ENCODE peak calls at places on chromosomes 2 and 18, in four cellular contexts. One of them, this sample, is unnamed.

GRCh38 chr18:34901299-34901698 is 139.9 kb upstream of the MAPRE2 start:
- DNase-seq in epithelial cell of proximal tubule: no peak
- DNase-seq in cardiac fibroblast: peak; percentile 7
- DNase-seq in HepG2: no peak
- DNase-seq in this sample: peak; percentile 29

GRCh38 chr2:190378883-190379237 is 29.3 kb upstream of the MFSD6 start:
- DNase-seq in epithelial cell of proximal tubule: no peak
- DNase-seq in cardiac fibroblast: no peak
- DNase-seq in HepG2: no peak
- DNase-seq in this sample: no peak

GRCh38 chr2:241842620-241843211 is 16.0 kb downstream of the PDCD1 start:
- DNase-seq in epithelial cell of proximal tubule: no peak
- DNase-seq in cardiac fibroblast: no peak
- DNase-seq in HepG2: no peak
- DNase-seq in this sample: no peak

GRCh38 chr2:190996338-190996946 is 17.5 kb downstream of the STAT1 start:
- DNase-seq in epithelial cell of proximal tubule: no peak
- DNase-seq in cardiac fibroblast: peak; percentile 50
- DNase-seq in HepG2: peak; percentile 70
- DNase-seq in this sample: peak; percentile 47

GRCh38 chr18:23038712-23039111 is 96.6 kb upstream of the CABLES1 start:
- DNase-seq in epithelial cell of proximal tubule: peak; percentile 31
- DNase-seq in cardiac fibroblast: peak; percentile 19
- DNase-seq in HepG2: no peak
- DNase-seq in this sample: peak; percentile 69

GRCh38 chr18:46632401-46633089 is 24.5 kb downstream of the LOXHD1 start:
- DNase-seq in epithelial cell of proximal tubule: peak; percentile 74
- DNase-seq in cardiac fibroblast: no peak
- DNase-seq in HepG2: no peak
- DNase-seq in this sample: peak; percentile 88

GRCh38 chr18:12066910-12067511 is 26.6 kb upstream of the ANKRD62 start:
- DNase-seq in epithelial cell of proximal tubule: no peak
- DNase-seq in cardiac fibroblast: no peak
- DNase-seq in HepG2: no peak
- DNase-seq in this sample: no peak

GRCh38 chr2:54956392-54956722 is 93.9 kb downstream of the RTN4 start:
- DNase-seq in epithelial cell of proximal tubule: no peak
- DNase-seq in cardiac fibroblast: no peak
- DNase-seq in HepG2: no peak
- DNase-seq in this sample: no peak

GRCh38 chr18:44273298-44273697 is 407.4 kb upstream of the SETBP1 start:
- DNase-seq in epithelial cell of proximal tubule: no peak
- DNase-seq in cardiac fibroblast: no peak
- DNase-seq in HepG2: no peak
- DNase-seq in this sample: no peak

GRCh38 chr2:70946832-70947442 is 11.2 kb downstream of the ATP6V1B1 start:
- DNase-seq in epithelial cell of proximal tubule: no peak
- DNase-seq in cardiac fibroblast: peak; percentile 73
- DNase-seq in HepG2: peak; percentile 67
- DNase-seq in this sample: peak; percentile 61

GRCh38 chr2:55743583-55743982 is 49.9 kb upstream of the PNPT1 start:
- DNase-seq in epithelial cell of proximal tubule: peak; percentile 4
- DNase-seq in cardiac fibroblast: peak; percentile 46
- DNase-seq in HepG2: no peak
- DNase-seq in this sample: peak; percentile 70

GRCh38 chr2:195017890-195018289 is 639.1 kb upstream of the SLC39A10 start:
- DNase-seq in epithelial cell of proximal tubule: no peak
- DNase-seq in cardiac fibroblast: no peak
- DNase-seq in HepG2: no peak
- DNase-seq in this sample: no peak

GRCh38 chr2:121195036-121195435 is 90.0 kb downstream of the TFCP2L1 start:
- DNase-seq in epithelial cell of proximal tubule: no peak
- DNase-seq in cardiac fibroblast: no peak
- DNase-seq in HepG2: no peak
- DNase-seq in this sample: no peak
- TF ChIP-seq CTCF in epithelial cell of proximal tubule: no peak
- TF ChIP-seq CTCF in cardiac fibroblast: no peak
- TF ChIP-seq CTCF in HepG2: no peak
- TF ChIP-seq CTCF in this sample: no peak

GRCh38 chr18:55699233-55699765 is 111.3 kb upstream of the TCF4 start:
- DNase-seq in epithelial cell of proximal tubule: no peak
- DNase-seq in cardiac fibroblast: peak; percentile 4
- DNase-seq in HepG2: no peak
- DNase-seq in this sample: peak; percentile 10
- TF ChIP-seq CTCF in epithelial cell of proximal tubule: no peak
- TF ChIP-seq CTCF in cardiac fibroblast: no peak
- TF ChIP-seq CTCF in HepG2: no peak
- TF ChIP-seq CTCF in this sample: no peak

DNA sequence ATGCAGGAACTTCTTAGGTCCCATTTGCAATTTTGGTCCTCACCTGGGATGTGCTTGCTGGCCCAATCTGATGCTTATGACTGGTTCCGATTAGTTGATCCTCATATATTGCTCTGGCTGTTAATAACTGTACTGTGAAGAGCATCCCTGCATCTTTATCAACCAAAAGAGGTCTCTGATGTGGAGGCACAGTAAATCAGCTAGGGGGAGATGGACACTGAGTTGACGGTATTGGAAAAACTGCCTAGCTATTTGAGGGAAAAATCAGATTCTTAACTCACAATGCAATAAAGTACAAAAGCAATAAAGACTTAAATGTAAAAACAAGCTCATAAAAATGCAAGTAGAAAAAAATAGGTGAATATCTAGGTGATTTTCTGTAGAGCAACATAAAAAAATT is 188.0 kb upstream of the TCF4 start:
- DNase-seq in epithelial cell of proximal tubule: no peak
- DNase-seq in cardiac fibroblast: no peak
- DNase-seq in HepG2: no peak
- DNase-seq in this sample: no peak
- TF ChIP-seq CTCF in epithelial cell of proximal tubule: peak; percentile 22
- TF ChIP-seq CTCF in cardiac fibroblast: no peak
- TF ChIP-seq CTCF in HepG2: no peak
- TF ChIP-seq CTCF in this sample: peak; percentile 25

DNA sequence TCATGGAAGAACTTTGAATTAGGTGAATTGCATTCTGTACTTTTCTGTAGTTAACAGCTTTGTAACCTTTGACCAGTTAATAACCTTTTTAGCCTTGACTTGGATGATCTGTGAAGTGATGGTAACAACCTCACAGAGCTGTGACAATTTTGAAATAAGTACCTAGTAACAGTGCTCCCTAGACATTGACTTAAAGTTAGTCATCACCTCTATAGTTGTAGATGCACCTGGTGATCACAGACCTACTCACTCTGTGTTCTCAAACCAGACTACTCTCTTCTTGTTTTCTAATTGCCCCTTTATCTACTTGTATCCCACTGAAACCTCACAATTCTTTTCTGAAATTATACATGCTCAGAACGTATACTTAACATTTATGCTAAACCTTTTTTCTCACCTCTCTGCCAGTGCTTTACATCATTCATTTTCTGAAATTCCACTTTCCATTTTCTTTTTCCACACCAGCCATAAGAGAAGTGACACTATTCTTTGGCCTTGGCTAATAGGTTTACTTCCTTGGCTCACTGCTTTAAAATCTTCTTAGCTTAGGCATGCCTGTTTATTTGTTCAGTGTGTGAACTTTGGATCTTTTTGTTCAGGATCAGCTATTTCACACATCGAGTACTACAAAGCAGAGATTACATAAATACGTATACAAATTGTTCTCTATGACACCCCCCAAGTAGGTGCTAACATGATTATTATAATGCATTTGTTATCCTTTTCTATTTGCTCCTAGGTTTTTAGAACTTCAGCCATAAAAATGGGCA is 9.3 kb downstream of the YPEL5 start:
- DNase-seq in epithelial cell of proximal tubule: no peak
- DNase-seq in cardiac fibroblast: no peak
- DNase-seq in HepG2: peak; percentile 33
- DNase-seq in this sample: no peak
- TF ChIP-seq CTCF in epithelial cell of proximal tubule: no peak
- TF ChIP-seq CTCF in cardiac fibroblast: no peak
- TF ChIP-seq CTCF in HepG2: no peak
- TF ChIP-seq CTCF in this sample: no peak

DNA sequence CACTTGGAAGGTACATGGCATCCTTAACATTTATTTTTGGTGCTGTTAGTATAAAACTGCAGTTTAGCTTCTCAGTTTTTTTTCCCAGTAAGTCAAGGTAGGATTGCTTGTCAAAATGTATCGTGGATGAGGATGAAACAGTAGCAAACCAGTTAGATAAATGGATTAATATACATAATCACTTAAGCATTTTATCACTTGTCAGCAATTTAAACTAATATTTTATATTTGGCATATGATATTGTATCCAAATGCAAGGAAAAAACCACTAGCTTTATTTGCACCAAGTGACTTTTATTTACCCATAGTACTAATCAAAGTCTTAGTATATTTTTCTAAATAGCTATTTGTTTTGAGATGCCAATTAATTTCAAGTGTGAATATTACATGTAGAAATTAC is 137.7 kb upstream of the XIRP2 start:
- DNase-seq in epithelial cell of proximal tubule: no peak
- DNase-seq in cardiac fibroblast: no peak
- DNase-seq in HepG2: no peak
- DNase-seq in this sample: no peak
- TF ChIP-seq CTCF in epithelial cell of proximal tubule: no peak
- TF ChIP-seq CTCF in cardiac fibroblast: no peak
- TF ChIP-seq CTCF in HepG2: no peak
- TF ChIP-seq CTCF in this sample: no peak

GRCh38 chr2:20526146-20526545 is 79.3 kb downstream of the RHOB start:
- DNase-seq in epithelial cell of proximal tubule: no peak
- DNase-seq in cardiac fibroblast: no peak
- DNase-seq in HepG2: no peak
- DNase-seq in this sample: no peak

GRCh38 chr2:20523798-20524197 is 76.9 kb downstream of the RHOB start:
- DNase-seq in epithelial cell of proximal tubule: no peak
- DNase-seq in cardiac fibroblast: no peak
- DNase-seq in HepG2: no peak
- DNase-seq in this sample: no peak

GRCh38 chr2:20524412-20525040 is 77.7 kb downstream of the RHOB start:
- DNase-seq in epithelial cell of proximal tubule: no peak
- DNase-seq in cardiac fibroblast: peak; percentile 53
- DNase-seq in HepG2: no peak
- DNase-seq in this sample: peak; percentile 39

GRCh38 chr2:20526666-20527065 is 79.8 kb downstream of the RHOB start:
- DNase-seq in epithelial cell of proximal tubule: no peak
- DNase-seq in cardiac fibroblast: peak; percentile 75
- DNase-seq in HepG2: no peak
- DNase-seq in this sample: peak; percentile 52

GRCh38 chr2:20525041-20526035 is 78.5 kb downstream of the RHOB start:
- DNase-seq in epithelial cell of proximal tubule: no peak
- DNase-seq in cardiac fibroblast: peak; percentile 67
- DNase-seq in HepG2: peak; percentile 96
- DNase-seq in this sample: peak; percentile 94
- TF ChIP-seq CTCF in epithelial cell of proximal tubule: no peak
- TF ChIP-seq CTCF in cardiac fibroblast: peak; percentile 23
- TF ChIP-seq CTCF in HepG2: peak; percentile 80
- TF ChIP-seq CTCF in this sample: no peak

GRCh38 chr18:13159579-13159978 is 59.0 kb upstream of the LDLRAD4 start:
- DNase-seq in epithelial cell of proximal tubule: no peak
- DNase-seq in cardiac fibroblast: peak; percentile 82
- DNase-seq in HepG2: peak; percentile 76
- DNase-seq in this sample: peak; percentile 74
- TF ChIP-seq CTCF in epithelial cell of proximal tubule: peak; percentile 83
- TF ChIP-seq CTCF in cardiac fibroblast: peak; percentile 73
- TF ChIP-seq CTCF in HepG2: peak; percentile 79
- TF ChIP-seq CTCF in this sample: peak; percentile 86

GRCh38 chr2:174138161-174138560 is 110.2 kb downstream of the OLA1 start:
- DNase-seq in epithelial cell of proximal tubule: no peak
- DNase-seq in cardiac fibroblast: peak; percentile 53
- DNase-seq in HepG2: peak; percentile 23
- DNase-seq in this sample: peak; percentile 45
- TF ChIP-seq CTCF in epithelial cell of proximal tubule: peak; percentile 31
- TF ChIP-seq CTCF in cardiac fibroblast: peak; percentile 30
- TF ChIP-seq CTCF in HepG2: peak; percentile 51
- TF ChIP-seq CTCF in this sample: peak; percentile 45

DNA sequence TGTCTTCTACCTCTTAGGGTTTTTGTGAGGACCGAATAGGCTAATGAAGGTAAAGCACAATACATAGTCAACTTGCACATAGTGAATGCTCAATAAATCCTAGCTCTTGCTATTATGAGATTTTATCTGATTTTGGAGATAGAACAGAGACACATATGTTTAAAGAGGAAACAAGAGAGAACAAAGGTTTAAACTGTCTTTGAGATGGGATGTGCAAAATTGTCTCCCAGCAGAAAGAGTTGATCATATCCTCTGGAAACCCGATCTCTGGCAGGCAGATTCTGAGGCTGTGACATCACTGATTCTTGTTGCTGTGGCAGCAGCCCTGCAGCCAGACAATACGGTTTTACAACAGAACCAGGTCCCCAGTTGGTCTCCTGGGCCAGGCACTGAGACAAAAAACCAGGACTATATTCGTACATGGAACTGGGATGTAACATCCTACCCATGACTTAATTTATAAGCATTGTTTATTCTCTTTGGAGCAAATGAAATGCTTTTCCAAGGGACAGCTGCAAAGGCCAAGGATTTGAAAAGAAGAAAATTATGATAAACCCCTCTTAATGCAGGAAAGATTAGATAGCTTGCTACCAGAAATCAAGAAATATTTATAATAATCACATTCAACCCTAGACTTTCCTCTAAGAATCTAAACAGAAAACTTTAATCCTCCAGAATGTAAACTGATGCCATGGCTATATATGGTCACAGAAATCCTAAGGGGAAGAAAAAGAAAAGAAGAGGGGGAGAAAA is 80.2 kb downstream of the SLC8A1 start:
- DNase-seq in epithelial cell of proximal tubule: no peak
- DNase-seq in cardiac fibroblast: peak; percentile 74
- DNase-seq in HepG2: no peak
- DNase-seq in this sample: peak; percentile 79
- TF ChIP-seq CTCF in epithelial cell of proximal tubule: no peak
- TF ChIP-seq CTCF in cardiac fibroblast: no peak
- TF ChIP-seq CTCF in HepG2: no peak
- TF ChIP-seq CTCF in this sample: no peak

This sample was measured in fibroblast of mammary gland.